ENCODE peak calls at places on chromosomes 7 and 10, in four cellular contexts. Y is Calu3, R is kidney tubule cell, S is amygdala. O is an unnamed sample.

GRCh38 chr7:141288626-141289025 is 214.8 kb downstream of the TMEM178B start:
- DNase-seq in R (peak; percentile 87), Y (no peak), S (no peak), O (no peak)

GRCh38 chr10:110916554-110917346 is 2.2 kb downstream of the BBIP1 start:
- DNase-seq in Y (no peak), S (no peak), R (peak; percentile 55), O (no peak)

GRCh38 chr10:45640049-45640448 is 32.5 kb downstream of the ZFAND4 start:
- DNase-seq in S (no peak), R (no peak), Y (no peak), O (no peak)

GRCh38 chr7:26735976-26736600 is 128.3 kb downstream of the SKAP2 start:
- DNase-seq in R (no peak), S (no peak), Y (no peak), O (no peak)

GRCh38 chr10:132572545-132572937 is 35.0 kb downstream of the INPP5A start:
- DNase-seq in Y (no peak), R (peak; percentile 38), S (no peak), O (no peak)

GRCh38 chr10:132850896-132851295 is 64.9 kb upstream of the NKX6-2 start:
- DNase-seq in R (no peak), S (no peak), Y (no peak), O (no peak)

GRCh38 chr10:29415876-29416275 is 127.0 kb downstream of the LYZL1 start:
- DNase-seq in Y (no peak), R (no peak), S (no peak), O (no peak)

GRCh38 chr10:114987995-114988394 is 50.0 kb downstream of the TRUB1 start:
- DNase-seq in Y (no peak), R (peak; percentile 14), S (no peak), O (no peak)

GRCh38 chr7:2529161-2530075 is 9.8 kb downstream of the LFNG start:
- DNase-seq in Y (peak; percentile 84), S (no peak), R (peak; percentile 71), O (peak; percentile 83)

GRCh38 chr7:101990811-101991418 is 173.5 kb downstream of the CUX1 start:
- DNase-seq in S (no peak), R (no peak), Y (no peak), O (no peak)

GRCh38 chr7:69625798-69626197 is 27.5 kb downstream of the AUTS2 start:
- DNase-seq in R (no peak), S (no peak), Y (no peak), O (no peak)

GRCh38 chr7:44392618-44393010 is 67.2 kb upstream of the CAMK2B start:
- DNase-seq in R (no peak), S (no peak), Y (no peak), O (no peak)

GRCh38 chr10:111872591-111872990 is 311.0 kb downstream of the GPAM start:
- DNase-seq in S (no peak), Y (peak; percentile 15), R (peak; percentile 80), O (no peak)

GRCh38 chr10:52786098-52786497 is 13.5 kb upstream of the MBL2 start:
- DNase-seq in S (no peak), R (no peak), Y (no peak), O (no peak)

GRCh38 chr7:1964913-1965578 is 267.7 kb downstream of the MAD1L1 start:
- DNase-seq in S (no peak), Y (no peak), R (no peak), O (peak; percentile 50)

GRCh38 chr7:111092406-111093160 is 1.7 kb downstream of the LRRN3 start:
- DNase-seq in S (no peak), R (peak; percentile 19), Y (no peak), O (no peak)

GRCh38 chr7:5677538-5678294 is 103.7 kb downstream of the RNF216 start:
- DNase-seq in Y (peak; percentile 65), S (no peak), R (peak; percentile 79), O (peak; percentile 76)

GRCh38 chr7:157558875-157559595 is 222.2 kb downstream of the DNAJB6 start:
- DNase-seq in S (no peak), R (no peak), Y (no peak), O (peak; percentile 57)

GRCh38 chr7:55177068-55177530 is 158.3 kb downstream of the EGFR start:
- DNase-seq in Y (no peak), R (peak; percentile 6), S (no peak), O (no peak)

O was measured in activated effector memory CD4-positive, alpha-beta T cell treated with anti-CD3 and anti-CD28 coated beads, Interleukin-2, amount 50 U/mL, for 16 hours.